ENCODE peak calls at places on chromosomes 4 and X, in six cellular contexts. J is natural killer cell; B is activated CD4-positive, alpha-beta T cell treated with anti-CD3 and anti-CD28 coated beads, Interleukin-2, amount 10 ng/mL, durations not matched to agents 7 days and 5 days; I is neural crest cell; N is stimulated activated CD4-positive, alpha-beta T cell treated with anti-CD3 and anti-CD28 coated beads, Interleukin-15, amount 100 ng/mL, for 1 hour; Z is iPS-NIHi11. G is an unnamed sample.

GRCh38 chr4:128162434-128162833 is 101.3 kb downstream of the LARP1B start:
- DNase-seq in Z (no peak), I (no peak), N (no peak), B (no peak), J (no peak), G (no peak)

GRCh38 chr4:86999244-86999643 is 64.4 kb downstream of the AFF1 start:
- DNase-seq in N (no peak), Z (no peak), B (no peak), I (no peak), J (no peak), G (no peak)

GRCh38 chr4:1200425-1201035 is 28.1 kb upstream of the SPON2 start:
- DNase-seq in B (no peak), Z (peak; percentile 42), J (no peak), N (no peak), I (no peak), G (no peak)

GRCh38 chr4:98778206-98778605 is 119.8 kb upstream of the TSPAN5 start:
- DNase-seq in B (no peak), J (no peak), N (no peak), Z (no peak), I (no peak), G (no peak)

GRCh38 chrX:95762716-95763115 is 921.9 kb upstream of the DIAPH2 start:
- DNase-seq in Z (peak; percentile 3), J (no peak), N (no peak), B (no peak), I (no peak), G (no peak)

GRCh38 chr4:96186593-96186992 is 346.7 kb downstream of the PDHA2 start:
- DNase-seq in I (no peak), B (no peak), N (no peak), Z (no peak), J (no peak), G (no peak)

GRCh38 chrX:120774611-120775010 is 101.1 kb downstream of the CT47B1 start:
- DNase-seq in J (no peak), N (no peak), I (no peak), B (no peak), Z (no peak), G (no peak)

GRCh38 chr4:41839945-41840854 is 91.7 kb upstream of the PHOX2B start:
- DNase-seq in J (no peak), N (no peak), B (no peak), Z (no peak), I (no peak), G (no peak)

G was measured in NCI-H526 treated with DMSO at 0.1 percent for 48 hours.